ENCODE peak calls at places on chromosomes 2 and 18, in eight cellular contexts. One of them, this sample, is unnamed. For H3K27me3, the result is how much of the 10 kb centered on the place peaks cover.

GRCh38 chr2:157326683-157327082 is 1.1 kb upstream of the ERMN start:
- DNase-seq in cardiac muscle cell: no peak
- DNase-seq in CD8-positive, alpha-beta memory T cell: no peak
- DNase-seq in IMR-90: no peak
- DNase-seq in aorta: no peak
- DNase-seq in transverse colon: no peak
- DNase-seq in brain microvascular endothelial cell: no peak
- DNase-seq in upper lobe of right lung: no peak
- DNase-seq in this sample: no peak

GRCh38 chr18:58569490-58569911 is 59.4 kb downstream of the ALPK2 start:
- DNase-seq in cardiac muscle cell: no peak
- DNase-seq in CD8-positive, alpha-beta memory T cell: no peak
- DNase-seq in IMR-90: no peak
- DNase-seq in aorta: no peak
- DNase-seq in transverse colon: no peak
- DNase-seq in brain microvascular endothelial cell: no peak
- DNase-seq in upper lobe of right lung: no peak
- DNase-seq in this sample: no peak

GRCh38 chr2:196453613-196454047 is 185.9 kb upstream of the CCDC150 start:
- DNase-seq in cardiac muscle cell: peak
- DNase-seq in CD8-positive, alpha-beta memory T cell: peak
- DNase-seq in IMR-90: peak
- DNase-seq in aorta: no peak
- DNase-seq in transverse colon: peak
- DNase-seq in brain microvascular endothelial cell: peak
- DNase-seq in upper lobe of right lung: no peak
- DNase-seq in this sample: no peak

GRCh38 chr2:138249207-138249606 is 252.4 kb upstream of the SPOPL start:
- DNase-seq in cardiac muscle cell: no peak
- DNase-seq in CD8-positive, alpha-beta memory T cell: no peak
- DNase-seq in IMR-90: no peak
- DNase-seq in aorta: no peak
- DNase-seq in transverse colon: no peak
- DNase-seq in brain microvascular endothelial cell: no peak
- DNase-seq in upper lobe of right lung: no peak
- DNase-seq in this sample: no peak

GRCh38 chr2:192469612-192470011 is 274.9 kb upstream of the TMEFF2 start:
- DNase-seq in cardiac muscle cell: no peak
- DNase-seq in CD8-positive, alpha-beta memory T cell: no peak
- DNase-seq in IMR-90: no peak
- DNase-seq in aorta: no peak
- DNase-seq in transverse colon: no peak
- DNase-seq in brain microvascular endothelial cell: no peak
- DNase-seq in upper lobe of right lung: no peak
- DNase-seq in this sample: no peak

GRCh38 chr18:72727776-72728175 is 140.0 kb downstream of the NETO1 start:
- DNase-seq in cardiac muscle cell: no peak
- DNase-seq in CD8-positive, alpha-beta memory T cell: no peak
- DNase-seq in IMR-90: no peak
- DNase-seq in aorta: no peak
- DNase-seq in transverse colon: no peak
- DNase-seq in brain microvascular endothelial cell: no peak
- DNase-seq in upper lobe of right lung: no peak
- DNase-seq in this sample: peak

GRCh38 chr2:196291418-196291817 is 120.0 kb upstream of the STK17B start:
- DNase-seq in cardiac muscle cell: no peak
- DNase-seq in CD8-positive, alpha-beta memory T cell: no peak
- DNase-seq in IMR-90: no peak
- DNase-seq in aorta: no peak
- DNase-seq in transverse colon: no peak
- DNase-seq in brain microvascular endothelial cell: no peak
- DNase-seq in upper lobe of right lung: no peak
- DNase-seq in this sample: no peak

GRCh38 chr2:233418761-233419625 is 64.7 kb downstream of the DGKD start:
- DNase-seq in cardiac muscle cell: peak
- DNase-seq in CD8-positive, alpha-beta memory T cell: peak
- DNase-seq in IMR-90: peak
- DNase-seq in aorta: peak
- DNase-seq in transverse colon: no peak
- DNase-seq in brain microvascular endothelial cell: peak
- DNase-seq in upper lobe of right lung: no peak
- DNase-seq in this sample: no peak

GRCh38 chr18:7784171-7784570 is 217.1 kb downstream of the PTPRM start:
- DNase-seq in cardiac muscle cell: no peak
- DNase-seq in CD8-positive, alpha-beta memory T cell: no peak
- DNase-seq in IMR-90: no peak
- DNase-seq in aorta: no peak
- DNase-seq in transverse colon: no peak
- DNase-seq in brain microvascular endothelial cell: no peak
- DNase-seq in upper lobe of right lung: no peak
- DNase-seq in this sample: no peak

GRCh38 chr18:6920099-6920955 is 190.8 kb downstream of the ARHGAP28 start:
- DNase-seq in cardiac muscle cell: peak
- DNase-seq in CD8-positive, alpha-beta memory T cell: no peak
- DNase-seq in IMR-90: peak
- DNase-seq in aorta: no peak
- DNase-seq in transverse colon: peak
- DNase-seq in brain microvascular endothelial cell: peak
- DNase-seq in upper lobe of right lung: no peak
- DNase-seq in this sample: peak

GRCh38 chr2:236781933-236782788 is 212.5 kb downstream of the ACKR3 start:
- DNase-seq in cardiac muscle cell: no peak
- DNase-seq in CD8-positive, alpha-beta memory T cell: no peak
- DNase-seq in IMR-90: no peak
- DNase-seq in aorta: no peak
- DNase-seq in transverse colon: no peak
- DNase-seq in brain microvascular endothelial cell: no peak
- DNase-seq in upper lobe of right lung: no peak
- DNase-seq in this sample: no peak

GRCh38 chr18:23259701-23260661 is 124.7 kb downstream of the CABLES1 start:
- DNase-seq in cardiac muscle cell: peak
- DNase-seq in CD8-positive, alpha-beta memory T cell: peak
- DNase-seq in IMR-90: peak
- DNase-seq in aorta: peak
- DNase-seq in transverse colon: peak
- DNase-seq in brain microvascular endothelial cell: peak
- DNase-seq in upper lobe of right lung: peak
- DNase-seq in this sample: peak

GRCh38 chr2:30588891-30589495 is 141.9 kb downstream of the LCLAT1 start:
- DNase-seq in cardiac muscle cell: no peak
- DNase-seq in CD8-positive, alpha-beta memory T cell: no peak
- DNase-seq in IMR-90: peak
- DNase-seq in aorta: no peak
- DNase-seq in transverse colon: no peak
- DNase-seq in brain microvascular endothelial cell: no peak
- DNase-seq in upper lobe of right lung: no peak
- DNase-seq in this sample: no peak

GRCh38 chr2:10149684-10150083 is 27.1 kb downstream of the RRM2 start:
- DNase-seq in cardiac muscle cell: no peak
- DNase-seq in CD8-positive, alpha-beta memory T cell: no peak
- DNase-seq in IMR-90: no peak
- DNase-seq in aorta: no peak
- DNase-seq in transverse colon: no peak
- DNase-seq in brain microvascular endothelial cell: no peak
- DNase-seq in upper lobe of right lung: peak
- DNase-seq in this sample: no peak

GRCh38 chr2:24898122-24899109 is 21.6 kb downstream of the ADCY3 start:
- DNase-seq in cardiac muscle cell: no peak
- DNase-seq in CD8-positive, alpha-beta memory T cell: no peak
- DNase-seq in IMR-90: no peak
- DNase-seq in aorta: peak
- DNase-seq in transverse colon: no peak
- DNase-seq in brain microvascular endothelial cell: no peak
- DNase-seq in upper lobe of right lung: no peak
- DNase-seq in this sample: no peak

GRCh38 chr2:191703079-191703725 is 25.3 kb downstream of the NABP1 start:
- DNase-seq in cardiac muscle cell: no peak
- DNase-seq in CD8-positive, alpha-beta memory T cell: no peak
- DNase-seq in IMR-90: no peak
- DNase-seq in aorta: no peak
- DNase-seq in transverse colon: no peak
- DNase-seq in brain microvascular endothelial cell: no peak
- DNase-seq in upper lobe of right lung: peak
- DNase-seq in this sample: no peak

GRCh38 chr2:119422521-119422920 is 9.1 kb upstream of the TMEM37 start:
- DNase-seq in cardiac muscle cell: no peak
- DNase-seq in CD8-positive, alpha-beta memory T cell: no peak
- DNase-seq in IMR-90: no peak
- DNase-seq in aorta: no peak
- DNase-seq in transverse colon: no peak
- DNase-seq in brain microvascular endothelial cell: no peak
- DNase-seq in upper lobe of right lung: no peak
- DNase-seq in this sample: no peak
- H3K27me3 ChIP-seq in cardiac muscle cell: under half
- H3K27me3 ChIP-seq in CD8-positive, alpha-beta memory T cell: under half
- H3K27me3 ChIP-seq in IMR-90: under half
- H3K27me3 ChIP-seq in aorta: under half
- H3K27me3 ChIP-seq in transverse colon: under half
- H3K27me3 ChIP-seq in brain microvascular endothelial cell: under half
- H3K27me3 ChIP-seq in upper lobe of right lung: under half
- H3K27me3 ChIP-seq in this sample: under half

DNA sequence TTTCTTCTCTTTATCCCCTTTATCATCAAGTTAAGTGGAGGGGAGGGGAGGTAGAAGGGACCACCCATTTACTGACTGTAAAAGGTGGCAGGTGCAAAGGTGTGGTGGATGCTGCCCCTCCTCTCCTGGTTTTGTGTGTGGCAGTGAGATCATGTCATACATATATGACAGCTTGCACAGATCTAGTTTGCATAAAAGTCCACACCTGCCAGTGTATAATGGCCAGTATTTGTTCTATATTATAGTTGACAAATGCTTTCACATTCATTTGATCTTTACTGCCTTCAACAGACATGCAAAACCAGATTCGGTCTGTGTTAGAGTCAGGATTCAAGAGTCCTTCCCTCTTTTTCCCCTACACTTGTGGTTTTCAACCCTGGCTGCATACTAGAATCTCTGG is 55.1 kb downstream of the TGFA start:
- DNase-seq in cardiac muscle cell: no peak
- DNase-seq in CD8-positive, alpha-beta memory T cell: no peak
- DNase-seq in IMR-90: no peak
- DNase-seq in aorta: no peak
- DNase-seq in transverse colon: no peak
- DNase-seq in brain microvascular endothelial cell: no peak
- DNase-seq in upper lobe of right lung: no peak
- DNase-seq in this sample: no peak
- H3K27me3 ChIP-seq in cardiac muscle cell: under half
- H3K27me3 ChIP-seq in CD8-positive, alpha-beta memory T cell: under half
- H3K27me3 ChIP-seq in IMR-90: under half
- H3K27me3 ChIP-seq in aorta: under half
- H3K27me3 ChIP-seq in transverse colon: under half
- H3K27me3 ChIP-seq in brain microvascular endothelial cell: under half
- H3K27me3 ChIP-seq in upper lobe of right lung: under half
- H3K27me3 ChIP-seq in this sample: under half

GRCh38 chr2:74500578-74500946 is 1.2 kb upstream of the LBX2 start:
- DNase-seq in cardiac muscle cell: no peak
- DNase-seq in CD8-positive, alpha-beta memory T cell: no peak
- DNase-seq in IMR-90: no peak
- DNase-seq in aorta: no peak
- DNase-seq in transverse colon: no peak
- DNase-seq in brain microvascular endothelial cell: no peak
- DNase-seq in upper lobe of right lung: no peak
- DNase-seq in this sample: no peak

GRCh38 chr2:74497777-74498499 is 1.5 kb downstream of the LBX2 start:
- DNase-seq in cardiac muscle cell: peak
- DNase-seq in CD8-positive, alpha-beta memory T cell: no peak
- DNase-seq in IMR-90: no peak
- DNase-seq in aorta: no peak
- DNase-seq in transverse colon: peak
- DNase-seq in brain microvascular endothelial cell: no peak
- DNase-seq in upper lobe of right lung: peak
- DNase-seq in this sample: no peak

GRCh38 chr2:74499940-74500577 is 656 bp upstream of the LBX2 start:
- DNase-seq in cardiac muscle cell: no peak
- DNase-seq in CD8-positive, alpha-beta memory T cell: no peak
- DNase-seq in IMR-90: no peak
- DNase-seq in aorta: no peak
- DNase-seq in transverse colon: no peak
- DNase-seq in brain microvascular endothelial cell: no peak
- DNase-seq in upper lobe of right lung: no peak
- DNase-seq in this sample: no peak

GRCh38 chr2:74498500-74499268 is 719 bp downstream of the LBX2 start:
- DNase-seq in cardiac muscle cell: peak
- DNase-seq in CD8-positive, alpha-beta memory T cell: no peak
- DNase-seq in IMR-90: no peak
- DNase-seq in aorta: no peak
- DNase-seq in transverse colon: peak
- DNase-seq in brain microvascular endothelial cell: no peak
- DNase-seq in upper lobe of right lung: no peak
- DNase-seq in this sample: peak

DNA sequence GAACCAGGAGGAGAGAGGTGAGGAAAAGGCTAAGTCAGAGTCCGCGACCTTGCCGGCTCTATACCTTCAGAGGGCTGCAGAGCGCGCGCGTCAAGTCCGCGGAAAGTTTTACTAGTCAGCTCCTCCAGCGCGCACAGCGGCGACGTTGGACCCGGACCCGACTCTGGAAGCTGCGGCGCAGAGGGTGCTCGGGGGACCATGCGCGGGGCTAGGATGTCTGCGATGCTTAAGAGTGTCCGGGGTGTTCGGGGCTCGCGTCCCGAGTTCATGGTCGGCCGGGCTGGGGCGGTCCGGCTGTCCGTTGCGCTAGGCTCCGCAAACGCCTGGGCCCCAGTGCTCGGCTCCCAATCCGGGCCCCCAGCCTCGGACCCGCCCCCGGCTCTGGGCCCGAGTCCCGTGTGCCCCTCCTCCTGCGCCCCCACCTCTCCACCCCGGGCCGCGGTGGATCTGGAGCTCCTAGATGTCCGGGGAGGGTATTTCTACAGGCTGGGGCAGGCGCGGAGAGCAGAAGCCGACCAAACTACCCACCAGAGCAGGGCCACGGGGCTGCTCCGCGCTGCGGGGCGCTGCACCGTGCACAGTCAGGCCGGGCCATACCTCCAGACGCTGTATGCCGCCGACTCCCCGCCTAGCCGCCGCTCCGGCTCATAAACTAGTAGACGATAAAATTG is at the start of gene LBX2:
- DNase-seq in cardiac muscle cell: peak
- DNase-seq in CD8-positive, alpha-beta memory T cell: no peak
- DNase-seq in IMR-90: no peak
- DNase-seq in aorta: no peak
- DNase-seq in transverse colon: no peak
- DNase-seq in brain microvascular endothelial cell: no peak
- DNase-seq in upper lobe of right lung: no peak
- DNase-seq in this sample: no peak
- H3K27me3 ChIP-seq in cardiac muscle cell: half or more
- H3K27me3 ChIP-seq in CD8-positive, alpha-beta memory T cell: under half
- H3K27me3 ChIP-seq in IMR-90: under half
- H3K27me3 ChIP-seq in aorta: under half
- H3K27me3 ChIP-seq in transverse colon: under half
- H3K27me3 ChIP-seq in brain microvascular endothelial cell: under half
- H3K27me3 ChIP-seq in upper lobe of right lung: under half
- H3K27me3 ChIP-seq in this sample: half or more

DNA sequence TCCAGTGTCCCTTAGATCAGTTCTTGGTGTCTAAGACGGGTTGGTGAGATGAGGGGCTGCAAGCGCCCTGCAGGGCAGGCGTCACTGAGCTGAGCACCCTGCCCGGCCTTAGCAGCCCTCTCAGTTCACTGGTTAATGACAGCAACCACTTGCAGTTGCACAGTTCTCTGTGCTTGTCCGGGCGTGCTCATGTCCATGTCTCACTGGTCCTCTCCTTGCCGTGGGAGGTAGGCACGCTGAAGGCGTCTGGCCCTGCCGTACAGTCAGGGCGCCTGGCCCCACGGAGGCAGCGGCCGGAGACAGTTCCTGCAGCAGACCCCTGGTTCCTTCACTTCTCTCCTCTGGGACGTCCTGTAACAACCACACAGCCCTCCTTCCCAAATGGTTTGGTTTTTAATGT is 75.3 kb downstream of the ARHGEF4 start:
- DNase-seq in cardiac muscle cell: no peak
- DNase-seq in CD8-positive, alpha-beta memory T cell: no peak
- DNase-seq in IMR-90: no peak
- DNase-seq in aorta: no peak
- DNase-seq in transverse colon: no peak
- DNase-seq in brain microvascular endothelial cell: no peak
- DNase-seq in upper lobe of right lung: no peak
- DNase-seq in this sample: peak
- H3K27me3 ChIP-seq in cardiac muscle cell: under half
- H3K27me3 ChIP-seq in CD8-positive, alpha-beta memory T cell: under half
- H3K27me3 ChIP-seq in IMR-90: under half
- H3K27me3 ChIP-seq in aorta: under half
- H3K27me3 ChIP-seq in transverse colon: under half
- H3K27me3 ChIP-seq in brain microvascular endothelial cell: under half
- H3K27me3 ChIP-seq in upper lobe of right lung: under half
- H3K27me3 ChIP-seq in this sample: under half

This sample was measured in foreskin keratinocyte.